ENCODE peak calls at places on chromosomes 2 and 18, in four cellular contexts. Q is HCT116, V is HepG2, U is GM12878. Y is an unnamed sample.

GRCh38 chr2:229425573-229425972 is 154.5 kb upstream of the PID1 start:
- DNase-seq in Q (no peak), V (no peak), U (no peak), Y (no peak)

GRCh38 chr2:110101280-110101844 is 14.3 kb downstream of the MALL start:
- DNase-seq in V (peak; percentile 77), U (no peak), Q (peak; percentile 91), Y (no peak)

GRCh38 chr2:36362291-36362690 is 6.7 kb downstream of the CRIM1 start:
- DNase-seq in Q (no peak), U (no peak), V (no peak), Y (no peak)

GRCh38 chr2:204434660-204435462 is 110.4 kb upstream of the PARD3B start:
- DNase-seq in U (no peak), V (no peak), Q (no peak), Y (no peak)

GRCh38 chr2:20962939-20963543 is 80.8 kb downstream of the APOB start:
- DNase-seq in U (no peak), Q (peak; percentile 41), V (peak; percentile 59), Y (peak; percentile 46)

GRCh38 chr2:37324536-37324785 is 172 bp downstream of the PRKD3 start:
- DNase-seq in U (no peak), Q (no peak), V (peak; percentile 61), Y (no peak)

GRCh38 chr2:95022309-95023221 is 2.9 kb upstream of the MAL start:
- DNase-seq in U (peak; percentile 69), V (peak; percentile 53), Q (peak; percentile 34), Y (peak; percentile 51)

GRCh38 chr18:13583567-13584245 is 142.7 kb downstream of the FAM210A start:
- DNase-seq in V (no peak), Q (no peak), U (no peak), Y (no peak)

GRCh38 chr2:126866451-126866850 is 32.2 kb upstream of the TEX51 start:
- DNase-seq in Q (no peak), U (no peak), V (no peak), Y (no peak)

GRCh38 chr2:169324581-169325260 is 37.6 kb downstream of the LRP2 start:
- DNase-seq in Q (no peak), V (no peak), U (no peak), Y (no peak)

GRCh38 chr2:17752892-17753802 is 463 bp downstream of the SMC6 start:
- DNase-seq in U (no peak), V (peak; percentile 63), Q (no peak), Y (peak; percentile 68)

GRCh38 chr2:205366336-205367060 is 315.8 kb upstream of the NRP2 start:
- DNase-seq in U (no peak), V (no peak), Q (no peak), Y (no peak)

GRCh38 chr2:182784777-182785176 is 68.7 kb downstream of the DNAJC10 start:
- DNase-seq in Q (peak; percentile 28), V (peak; percentile 52), U (no peak), Y (peak; percentile 18)

GRCh38 chr2:39568561-39569006 is 97.1 kb upstream of the TMEM178A start:
- DNase-seq in Q (no peak), U (no peak), V (peak; percentile 56), Y (no peak)

GRCh38 chr2:127941461-127941860 is 55.7 kb upstream of the AMMECR1L start:
- DNase-seq in Q (no peak), V (no peak), U (no peak), Y (no peak)

GRCh38 chr2:229642371-229642770 is 72.0 kb downstream of the DNER start:
- DNase-seq in U (no peak), Q (peak; percentile 23), V (no peak), Y (no peak)

GRCh38 chr2:98460573-98461560 is 16.2 kb downstream of the INPP4A start:
- DNase-seq in Q (no peak), U (peak; percentile 81), V (no peak), Y (no peak)

GRCh38 chr2:219968685-219969345 is 341.4 kb downstream of the SLC4A3 start:
- DNase-seq in Q (peak; percentile 22), U (no peak), V (no peak), Y (no peak)

GRCh38 chr2:179444056-179444455 is 179.4 kb upstream of the SESTD1 start:
- DNase-seq in U (no peak), V (no peak), Q (no peak), Y (no peak)

GRCh38 chr2:134127496-134127895 is 126.4 kb upstream of the MGAT5 start:
- DNase-seq in Q (no peak), V (no peak), U (no peak), Y (no peak)

GRCh38 chr18:40984856-40985255 is 970.2 kb upstream of the PIK3C3 start:
- DNase-seq in V (no peak), U (no peak), Q (no peak), Y (no peak)

GRCh38 chr2:71700880-71701397 is 247.6 kb downstream of the DYSF start:
- DNase-seq in Q (no peak), U (no peak), V (peak; percentile 61), Y (no peak)

GRCh38 chr2:19883486-19883885 is 18.3 kb downstream of the TTC32 start:
- DNase-seq in Q (no peak), U (no peak), V (no peak), Y (no peak)

GRCh38 chr2:151711025-151711424 is 23.3 kb downstream of the NEB start:
- DNase-seq in Q (no peak), V (no peak), U (no peak), Y (no peak)

GRCh38 chr2:42363413-42363812 is 2.4 kb upstream of the COX7A2L start:
- DNase-seq in Q (no peak), U (no peak), V (no peak), Y (no peak)

GRCh38 chr2:231820786-231821303 is 34.6 kb downstream of the COPS7B start:
- DNase-seq in U (no peak), V (no peak), Q (no peak), Y (no peak)

GRCh38 chr2:144137705-144138428 is 382.1 kb downstream of the ZEB2 start:
- DNase-seq in V (peak; percentile 34), Q (no peak), U (no peak), Y (no peak)

GRCh38 chr2:9423922-9424272 is 443 bp downstream of the CPSF3 start:
- DNase-seq in U (no peak), V (peak; percentile 24), Q (no peak), Y (no peak)

GRCh38 chr18:44586782-44587524 is 93.7 kb upstream of the SETBP1 start:
- DNase-seq in Q (no peak), V (no peak), U (no peak), Y (no peak)
- TF ChIP-seq JUND in Q (no peak), V (no peak), U (no peak), Y (no peak)

GRCh38 chr2:26694001-26694400 is 1.5 kb downstream of the KCNK3 start:
- DNase-seq in Q (no peak), V (no peak), U (no peak), Y (no peak)

GRCh38 chr2:26693287-26693849 is 846 bp downstream of the KCNK3 start:
- DNase-seq in V (no peak), Q (no peak), U (no peak), Y (no peak)

GRCh38 chr2:26697425-26697824 is 4.9 kb downstream of the KCNK3 start:
- DNase-seq in U (no peak), Q (no peak), V (no peak), Y (no peak)

GRCh38 chr2:26692814-26693286 is 328 bp downstream of the KCNK3 start:
- DNase-seq in V (no peak), U (no peak), Q (no peak), Y (peak; percentile 45)

DNA sequence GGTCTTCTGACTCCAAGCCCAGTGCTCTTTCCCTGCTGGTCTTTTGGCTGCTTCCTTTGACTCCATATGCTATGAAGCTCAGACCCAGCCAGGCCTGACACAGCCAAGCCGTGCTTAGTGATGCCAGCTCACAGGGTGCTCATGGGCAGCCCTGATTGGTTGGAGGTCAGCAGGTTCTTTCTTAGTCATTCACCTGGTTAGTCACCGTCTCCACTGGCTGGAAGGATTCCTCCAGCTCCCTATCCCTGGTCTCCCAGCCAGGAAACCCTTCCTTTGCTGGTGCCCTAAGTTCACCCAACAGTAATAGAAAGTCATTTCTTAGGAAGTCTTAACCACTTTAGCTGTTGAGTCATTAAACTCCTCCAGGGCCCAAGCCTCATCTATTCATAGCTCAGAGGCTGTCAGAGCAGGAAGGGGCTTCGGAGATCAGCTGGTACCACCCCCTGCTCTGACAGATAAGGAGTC is 3.9 kb downstream of the KCNK3 start:
- DNase-seq in U (no peak), V (no peak), Q (peak; percentile 88), Y (no peak)
- TF ChIP-seq JUND in U (no peak), V (no peak), Q (peak; percentile 88), Y (no peak)

GRCh38 chr2:86788881-86789686 is 1.6 kb downstream of the CD8A start:
- DNase-seq in V (no peak), U (no peak), Q (no peak), Y (no peak)

GRCh38 chr2:86789687-86790133 is 1.0 kb downstream of the CD8A start:
- DNase-seq in Q (no peak), U (no peak), V (no peak), Y (no peak)

GRCh38 chr2:86790134-86790827 is 432 bp downstream of the CD8A start:
- DNase-seq in U (no peak), Q (no peak), V (no peak), Y (no peak)

GRCh38 chr2:86791574-86791973 is 861 bp upstream of the CD8A start:
- DNase-seq in Q (no peak), U (no peak), V (no peak), Y (no peak)

GRCh38 chr2:86790828-86791561 is at the start of gene CD8A:
- DNase-seq in U (no peak), V (no peak), Q (no peak), Y (no peak)
- TF ChIP-seq JUND in U (no peak), V (no peak), Q (no peak), Y (no peak)

GRCh38 chr2:221848286-221848685 is 276.2 kb upstream of the EPHA4 start:
- DNase-seq in U (no peak), Q (no peak), V (no peak), Y (peak; percentile 70)

GRCh38 chr2:221844966-221845365 is 272.9 kb upstream of the EPHA4 start:
- DNase-seq in U (no peak), Q (no peak), V (no peak), Y (peak; percentile 82)

GRCh38 chr2:221851531-221852045 is 279.5 kb upstream of the EPHA4 start:
- DNase-seq in V (no peak), U (no peak), Q (no peak), Y (no peak)

GRCh38 chr2:221853297-221853696 is 281.2 kb upstream of the EPHA4 start:
- DNase-seq in V (no peak), U (no peak), Q (no peak), Y (no peak)

DNA sequence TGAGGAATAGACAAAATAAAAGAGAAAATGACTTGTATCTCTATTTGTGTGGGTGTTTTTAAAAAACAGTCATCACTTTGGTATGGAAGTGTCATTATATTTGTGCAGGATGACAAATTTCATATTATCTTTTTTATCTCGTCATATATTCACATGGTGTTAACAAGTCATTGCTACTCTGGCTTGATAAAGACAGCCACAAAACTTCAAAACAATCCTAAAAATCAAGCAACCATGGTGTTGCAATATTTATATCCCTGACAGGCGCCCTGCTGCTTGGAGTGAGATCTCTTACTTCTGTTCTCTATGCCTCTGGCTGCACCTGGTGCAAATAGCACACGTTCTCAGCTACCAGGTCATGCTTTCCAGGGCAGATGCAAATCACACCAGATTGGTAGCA is 278.0 kb upstream of the EPHA4 start:
- DNase-seq in U (no peak), Q (no peak), V (no peak), Y (no peak)
- TF ChIP-seq JUND in U (no peak), Q (no peak), V (no peak), Y (no peak)